ENCODE peak calls at places on chromosomes 5 and 9, in eight cellular contexts. One of them, this sample, is unnamed.

GRCh38 chr9:1051286-1052118 is 1.3 kb downstream of the DMRT2 start:
- DNase-seq in heart left ventricle: peak; percentile 41
- DNase-seq in NCI-H1092: peak; percentile 9
- DNase-seq in mammary epithelial cell: peak; percentile 35
- DNase-seq in stimulated activated CD8-positive, alpha-beta memory T cell treated with anti-CD3 and anti-CD28 coated beads, Interleukin-2, amount 100 ng/mL, for 48 hours: no peak
- DNase-seq in adipocyte: no peak
- DNase-seq in astrocyte of the hippocampus: peak; percentile 38
- DNase-seq in naive thymus-derived CD8-positive, alpha-beta T cell: no peak
- DNase-seq in this sample: peak; percentile 62

GRCh38 chr5:112303685-112304084 is 115.4 kb downstream of the EPB41L4A start:
- DNase-seq in NCI-H1092: no peak
- DNase-seq in mammary epithelial cell: no peak
- DNase-seq in heart left ventricle: no peak
- DNase-seq in naive thymus-derived CD8-positive, alpha-beta T cell: no peak
- DNase-seq in stimulated activated CD8-positive, alpha-beta memory T cell treated with anti-CD3 and anti-CD28 coated beads, Interleukin-2, amount 100 ng/mL, for 48 hours: no peak
- DNase-seq in astrocyte of the hippocampus: no peak
- DNase-seq in adipocyte: no peak
- DNase-seq in this sample: no peak

GRCh38 chr5:157665467-157666085 is 5.8 kb upstream of the C5orf52 start:
- DNase-seq in stimulated activated CD8-positive, alpha-beta memory T cell treated with anti-CD3 and anti-CD28 coated beads, Interleukin-2, amount 100 ng/mL, for 48 hours: no peak
- DNase-seq in naive thymus-derived CD8-positive, alpha-beta T cell: no peak
- DNase-seq in NCI-H1092: no peak
- DNase-seq in mammary epithelial cell: peak; percentile 85
- DNase-seq in heart left ventricle: no peak
- DNase-seq in astrocyte of the hippocampus: peak; percentile 45
- DNase-seq in adipocyte: peak; percentile 78
- DNase-seq in this sample: peak; percentile 12

GRCh38 chr5:115703514-115703913 is 77.7 kb upstream of the TMED7 start:
- DNase-seq in heart left ventricle: no peak
- DNase-seq in mammary epithelial cell: no peak
- DNase-seq in naive thymus-derived CD8-positive, alpha-beta T cell: no peak
- DNase-seq in astrocyte of the hippocampus: no peak
- DNase-seq in NCI-H1092: no peak
- DNase-seq in adipocyte: no peak
- DNase-seq in stimulated activated CD8-positive, alpha-beta memory T cell treated with anti-CD3 and anti-CD28 coated beads, Interleukin-2, amount 100 ng/mL, for 48 hours: no peak
- DNase-seq in this sample: no peak

GRCh38 chr9:136669791-136670464 is 7.2 kb downstream of the EGFL7 start:
- DNase-seq in adipocyte: no peak
- DNase-seq in heart left ventricle: no peak
- DNase-seq in astrocyte of the hippocampus: no peak
- DNase-seq in NCI-H1092: no peak
- DNase-seq in stimulated activated CD8-positive, alpha-beta memory T cell treated with anti-CD3 and anti-CD28 coated beads, Interleukin-2, amount 100 ng/mL, for 48 hours: no peak
- DNase-seq in mammary epithelial cell: no peak
- DNase-seq in naive thymus-derived CD8-positive, alpha-beta T cell: no peak
- DNase-seq in this sample: no peak

GRCh38 chr9:107907261-107907660 is 417.7 kb upstream of the KLF4 start:
- DNase-seq in mammary epithelial cell: no peak
- DNase-seq in NCI-H1092: no peak
- DNase-seq in naive thymus-derived CD8-positive, alpha-beta T cell: no peak
- DNase-seq in adipocyte: no peak
- DNase-seq in stimulated activated CD8-positive, alpha-beta memory T cell treated with anti-CD3 and anti-CD28 coated beads, Interleukin-2, amount 100 ng/mL, for 48 hours: no peak
- DNase-seq in heart left ventricle: no peak
- DNase-seq in astrocyte of the hippocampus: no peak
- DNase-seq in this sample: no peak

GRCh38 chr5:179206366-179206765 is 138.9 kb downstream of the ADAMTS2 start:
- DNase-seq in NCI-H1092: no peak
- DNase-seq in stimulated activated CD8-positive, alpha-beta memory T cell treated with anti-CD3 and anti-CD28 coated beads, Interleukin-2, amount 100 ng/mL, for 48 hours: no peak
- DNase-seq in mammary epithelial cell: no peak
- DNase-seq in astrocyte of the hippocampus: no peak
- DNase-seq in naive thymus-derived CD8-positive, alpha-beta T cell: no peak
- DNase-seq in heart left ventricle: no peak
- DNase-seq in adipocyte: no peak
- DNase-seq in this sample: no peak

GRCh38 chr5:73596705-73597328 is 29.2 kb upstream of the ARHGEF28 start:
- DNase-seq in adipocyte: peak; percentile 22
- DNase-seq in NCI-H1092: no peak
- DNase-seq in heart left ventricle: no peak
- DNase-seq in naive thymus-derived CD8-positive, alpha-beta T cell: no peak
- DNase-seq in mammary epithelial cell: no peak
- DNase-seq in astrocyte of the hippocampus: peak; percentile 32
- DNase-seq in stimulated activated CD8-positive, alpha-beta memory T cell treated with anti-CD3 and anti-CD28 coated beads, Interleukin-2, amount 100 ng/mL, for 48 hours: no peak
- DNase-seq in this sample: peak; percentile 6

GRCh38 chr5:1012316-1012841 is 3.8 kb downstream of the NKD2 start:
- DNase-seq in astrocyte of the hippocampus: no peak
- DNase-seq in mammary epithelial cell: no peak
- DNase-seq in NCI-H1092: no peak
- DNase-seq in stimulated activated CD8-positive, alpha-beta memory T cell treated with anti-CD3 and anti-CD28 coated beads, Interleukin-2, amount 100 ng/mL, for 48 hours: no peak
- DNase-seq in adipocyte: no peak
- DNase-seq in naive thymus-derived CD8-positive, alpha-beta T cell: no peak
- DNase-seq in heart left ventricle: peak; percentile 16
- DNase-seq in this sample: no peak

GRCh38 chr5:36300927-36301540 is 668 bp downstream of the RANBP3L start:
- DNase-seq in naive thymus-derived CD8-positive, alpha-beta T cell: no peak
- DNase-seq in heart left ventricle: no peak
- DNase-seq in adipocyte: no peak
- DNase-seq in astrocyte of the hippocampus: no peak
- DNase-seq in stimulated activated CD8-positive, alpha-beta memory T cell treated with anti-CD3 and anti-CD28 coated beads, Interleukin-2, amount 100 ng/mL, for 48 hours: no peak
- DNase-seq in mammary epithelial cell: no peak
- DNase-seq in NCI-H1092: no peak
- DNase-seq in this sample: no peak

GRCh38 chr5:54743997-54744788 is 226.6 kb downstream of the SNX18 start:
- DNase-seq in heart left ventricle: no peak
- DNase-seq in astrocyte of the hippocampus: peak; percentile 95
- DNase-seq in mammary epithelial cell: peak; percentile 95
- DNase-seq in naive thymus-derived CD8-positive, alpha-beta T cell: no peak
- DNase-seq in stimulated activated CD8-positive, alpha-beta memory T cell treated with anti-CD3 and anti-CD28 coated beads, Interleukin-2, amount 100 ng/mL, for 48 hours: no peak
- DNase-seq in NCI-H1092: no peak
- DNase-seq in adipocyte: peak; percentile 96
- DNase-seq in this sample: peak; percentile 44

GRCh38 chr5:140821375-140822280 is at the start of gene PCDHA5:
- DNase-seq in NCI-H1092: no peak
- DNase-seq in adipocyte: peak; percentile 43
- DNase-seq in mammary epithelial cell: no peak
- DNase-seq in stimulated activated CD8-positive, alpha-beta memory T cell treated with anti-CD3 and anti-CD28 coated beads, Interleukin-2, amount 100 ng/mL, for 48 hours: peak; percentile 24
- DNase-seq in naive thymus-derived CD8-positive, alpha-beta T cell: no peak
- DNase-seq in astrocyte of the hippocampus: peak; percentile 7
- DNase-seq in heart left ventricle: no peak
- DNase-seq in this sample: peak; percentile 61

GRCh38 chr5:83919071-83920041 is 198.7 kb upstream of the HAPLN1 start:
- DNase-seq in adipocyte: peak; percentile 46
- DNase-seq in mammary epithelial cell: no peak
- DNase-seq in heart left ventricle: no peak
- DNase-seq in NCI-H1092: no peak
- DNase-seq in astrocyte of the hippocampus: peak; percentile 46
- DNase-seq in stimulated activated CD8-positive, alpha-beta memory T cell treated with anti-CD3 and anti-CD28 coated beads, Interleukin-2, amount 100 ng/mL, for 48 hours: no peak
- DNase-seq in naive thymus-derived CD8-positive, alpha-beta T cell: no peak
- DNase-seq in this sample: no peak

GRCh38 chr5:107868994-107869393 is 198.3 kb upstream of the EFNA5 start:
- DNase-seq in adipocyte: no peak
- DNase-seq in naive thymus-derived CD8-positive, alpha-beta T cell: no peak
- DNase-seq in stimulated activated CD8-positive, alpha-beta memory T cell treated with anti-CD3 and anti-CD28 coated beads, Interleukin-2, amount 100 ng/mL, for 48 hours: no peak
- DNase-seq in mammary epithelial cell: no peak
- DNase-seq in heart left ventricle: no peak
- DNase-seq in NCI-H1092: no peak
- DNase-seq in astrocyte of the hippocampus: peak; percentile 16
- DNase-seq in this sample: no peak

GRCh38 chr9:129208191-129209091 is 30.4 kb upstream of the IER5L start:
- DNase-seq in astrocyte of the hippocampus: no peak
- DNase-seq in NCI-H1092: no peak
- DNase-seq in stimulated activated CD8-positive, alpha-beta memory T cell treated with anti-CD3 and anti-CD28 coated beads, Interleukin-2, amount 100 ng/mL, for 48 hours: peak; percentile 52
- DNase-seq in mammary epithelial cell: peak; percentile 40
- DNase-seq in heart left ventricle: no peak
- DNase-seq in naive thymus-derived CD8-positive, alpha-beta T cell: peak; percentile 43
- DNase-seq in adipocyte: no peak
- DNase-seq in this sample: no peak

GRCh38 chr9:135281151-135281550 is 193.7 kb downstream of the OLFM1 start:
- DNase-seq in NCI-H1092: no peak
- DNase-seq in heart left ventricle: no peak
- DNase-seq in naive thymus-derived CD8-positive, alpha-beta T cell: no peak
- DNase-seq in astrocyte of the hippocampus: no peak
- DNase-seq in stimulated activated CD8-positive, alpha-beta memory T cell treated with anti-CD3 and anti-CD28 coated beads, Interleukin-2, amount 100 ng/mL, for 48 hours: no peak
- DNase-seq in adipocyte: no peak
- DNase-seq in mammary epithelial cell: no peak
- DNase-seq in this sample: no peak

GRCh38 chr9:136385015-136385414 is 11.5 kb upstream of the CARD9 start:
- DNase-seq in astrocyte of the hippocampus: no peak
- DNase-seq in NCI-H1092: no peak
- DNase-seq in heart left ventricle: no peak
- DNase-seq in adipocyte: no peak
- DNase-seq in mammary epithelial cell: no peak
- DNase-seq in stimulated activated CD8-positive, alpha-beta memory T cell treated with anti-CD3 and anti-CD28 coated beads, Interleukin-2, amount 100 ng/mL, for 48 hours: no peak
- DNase-seq in naive thymus-derived CD8-positive, alpha-beta T cell: no peak
- DNase-seq in this sample: no peak

GRCh38 chr9:89929721-89930480 is 325.1 kb downstream of the GADD45G start:
- DNase-seq in adipocyte: no peak
- DNase-seq in naive thymus-derived CD8-positive, alpha-beta T cell: no peak
- DNase-seq in astrocyte of the hippocampus: no peak
- DNase-seq in NCI-H1092: peak; percentile 19
- DNase-seq in mammary epithelial cell: peak; percentile 64
- DNase-seq in heart left ventricle: peak; percentile 55
- DNase-seq in stimulated activated CD8-positive, alpha-beta memory T cell treated with anti-CD3 and anti-CD28 coated beads, Interleukin-2, amount 100 ng/mL, for 48 hours: no peak
- DNase-seq in this sample: no peak

GRCh38 chr5:154475613-154476342 is 2.2 kb downstream of the HAND1 start:
- DNase-seq in mammary epithelial cell: no peak
- DNase-seq in astrocyte of the hippocampus: no peak
- DNase-seq in naive thymus-derived CD8-positive, alpha-beta T cell: no peak
- DNase-seq in adipocyte: no peak
- DNase-seq in stimulated activated CD8-positive, alpha-beta memory T cell treated with anti-CD3 and anti-CD28 coated beads, Interleukin-2, amount 100 ng/mL, for 48 hours: no peak
- DNase-seq in NCI-H1092: no peak
- DNase-seq in heart left ventricle: no peak
- DNase-seq in this sample: no peak

GRCh38 chr5:172002310-172002709 is 4.1 kb downstream of the FBXW11 start:
- DNase-seq in heart left ventricle: no peak
- DNase-seq in astrocyte of the hippocampus: peak; percentile 16
- DNase-seq in stimulated activated CD8-positive, alpha-beta memory T cell treated with anti-CD3 and anti-CD28 coated beads, Interleukin-2, amount 100 ng/mL, for 48 hours: no peak
- DNase-seq in adipocyte: peak; percentile 62
- DNase-seq in NCI-H1092: no peak
- DNase-seq in mammary epithelial cell: no peak
- DNase-seq in naive thymus-derived CD8-positive, alpha-beta T cell: no peak
- DNase-seq in this sample: peak; percentile 40

GRCh38 chr9:130240410-130241197 is 25.0 kb upstream of the HMCN2 start:
- DNase-seq in heart left ventricle: peak; percentile 49
- DNase-seq in naive thymus-derived CD8-positive, alpha-beta T cell: no peak
- DNase-seq in mammary epithelial cell: peak; percentile 46
- DNase-seq in stimulated activated CD8-positive, alpha-beta memory T cell treated with anti-CD3 and anti-CD28 coated beads, Interleukin-2, amount 100 ng/mL, for 48 hours: no peak
- DNase-seq in astrocyte of the hippocampus: peak; percentile 82
- DNase-seq in adipocyte: peak; percentile 80
- DNase-seq in NCI-H1092: peak; percentile 36
- DNase-seq in this sample: peak; percentile 79

GRCh38 chr9:120985759-120986353 is 59.3 kb upstream of the TRAF1 start:
- DNase-seq in NCI-H1092: no peak
- DNase-seq in stimulated activated CD8-positive, alpha-beta memory T cell treated with anti-CD3 and anti-CD28 coated beads, Interleukin-2, amount 100 ng/mL, for 48 hours: no peak
- DNase-seq in adipocyte: peak; percentile 81
- DNase-seq in mammary epithelial cell: peak; percentile 34
- DNase-seq in astrocyte of the hippocampus: peak; percentile 74
- DNase-seq in naive thymus-derived CD8-positive, alpha-beta T cell: no peak
- DNase-seq in heart left ventricle: no peak
- DNase-seq in this sample: peak; percentile 42

GRCh38 chr9:128249914-128250838 is 25.6 kb downstream of the GOLGA2 start:
- DNase-seq in astrocyte of the hippocampus: peak; percentile 88
- DNase-seq in naive thymus-derived CD8-positive, alpha-beta T cell: peak; percentile 96
- DNase-seq in mammary epithelial cell: peak; percentile 86
- DNase-seq in stimulated activated CD8-positive, alpha-beta memory T cell treated with anti-CD3 and anti-CD28 coated beads, Interleukin-2, amount 100 ng/mL, for 48 hours: peak; percentile 98
- DNase-seq in heart left ventricle: peak; percentile 83
- DNase-seq in NCI-H1092: no peak
- DNase-seq in adipocyte: peak; percentile 88
- DNase-seq in this sample: peak; percentile 52

GRCh38 chr5:168578506-168579205 is 512 bp downstream of the PANK3 start:
- DNase-seq in stimulated activated CD8-positive, alpha-beta memory T cell treated with anti-CD3 and anti-CD28 coated beads, Interleukin-2, amount 100 ng/mL, for 48 hours: no peak
- DNase-seq in NCI-H1092: no peak
- DNase-seq in mammary epithelial cell: no peak
- DNase-seq in adipocyte: no peak
- DNase-seq in naive thymus-derived CD8-positive, alpha-beta T cell: peak; percentile 17
- DNase-seq in astrocyte of the hippocampus: no peak
- DNase-seq in heart left ventricle: no peak
- DNase-seq in this sample: peak; percentile 15

GRCh38 chr9:85942913-85943729 is 2.2 kb downstream of the NAA35 start:
- DNase-seq in mammary epithelial cell: no peak
- DNase-seq in astrocyte of the hippocampus: no peak
- DNase-seq in naive thymus-derived CD8-positive, alpha-beta T cell: no peak
- DNase-seq in adipocyte: no peak
- DNase-seq in stimulated activated CD8-positive, alpha-beta memory T cell treated with anti-CD3 and anti-CD28 coated beads, Interleukin-2, amount 100 ng/mL, for 48 hours: no peak
- DNase-seq in NCI-H1092: no peak
- DNase-seq in heart left ventricle: no peak
- DNase-seq in this sample: no peak

GRCh38 chr5:141636413-141637265 is at the start of the genes HDAC3 and RELL2:
- DNase-seq in astrocyte of the hippocampus: peak; percentile 97
- DNase-seq in heart left ventricle: peak; percentile 94
- DNase-seq in NCI-H1092: peak; percentile 64
- DNase-seq in mammary epithelial cell: peak; percentile 89
- DNase-seq in stimulated activated CD8-positive, alpha-beta memory T cell treated with anti-CD3 and anti-CD28 coated beads, Interleukin-2, amount 100 ng/mL, for 48 hours: peak; percentile 90
- DNase-seq in adipocyte: peak; percentile 98
- DNase-seq in naive thymus-derived CD8-positive, alpha-beta T cell: peak; percentile 95
- DNase-seq in this sample: peak; percentile 86

GRCh38 chr9:113963914-113964739 is 88.0 kb downstream of the ZNF618 start:
- DNase-seq in heart left ventricle: no peak
- DNase-seq in mammary epithelial cell: no peak
- DNase-seq in astrocyte of the hippocampus: no peak
- DNase-seq in stimulated activated CD8-positive, alpha-beta memory T cell treated with anti-CD3 and anti-CD28 coated beads, Interleukin-2, amount 100 ng/mL, for 48 hours: no peak
- DNase-seq in adipocyte: no peak
- DNase-seq in NCI-H1092: no peak
- DNase-seq in naive thymus-derived CD8-positive, alpha-beta T cell: no peak
- DNase-seq in this sample: no peak

GRCh38 chr9:107750741-107751521 is 261.4 kb upstream of the KLF4 start:
- DNase-seq in adipocyte: peak; percentile 98
- DNase-seq in mammary epithelial cell: peak; percentile 95
- DNase-seq in astrocyte of the hippocampus: peak; percentile 97
- DNase-seq in stimulated activated CD8-positive, alpha-beta memory T cell treated with anti-CD3 and anti-CD28 coated beads, Interleukin-2, amount 100 ng/mL, for 48 hours: no peak
- DNase-seq in NCI-H1092: no peak
- DNase-seq in heart left ventricle: peak; percentile 88
- DNase-seq in naive thymus-derived CD8-positive, alpha-beta T cell: no peak
- DNase-seq in this sample: peak; percentile 82

GRCh38 chr9:131697097-131697496 is 42.8 kb downstream of the RAPGEF1 start:
- DNase-seq in heart left ventricle: no peak
- DNase-seq in stimulated activated CD8-positive, alpha-beta memory T cell treated with anti-CD3 and anti-CD28 coated beads, Interleukin-2, amount 100 ng/mL, for 48 hours: no peak
- DNase-seq in astrocyte of the hippocampus: peak; percentile 54
- DNase-seq in adipocyte: peak; percentile 14
- DNase-seq in naive thymus-derived CD8-positive, alpha-beta T cell: no peak
- DNase-seq in mammary epithelial cell: no peak
- DNase-seq in NCI-H1092: no peak
- DNase-seq in this sample: peak; percentile 92

GRCh38 chr9:1910269-1910811 is 104.8 kb upstream of the SMARCA2 start:
- DNase-seq in heart left ventricle: no peak
- DNase-seq in naive thymus-derived CD8-positive, alpha-beta T cell: no peak
- DNase-seq in stimulated activated CD8-positive, alpha-beta memory T cell treated with anti-CD3 and anti-CD28 coated beads, Interleukin-2, amount 100 ng/mL, for 48 hours: no peak
- DNase-seq in NCI-H1092: no peak
- DNase-seq in adipocyte: no peak
- DNase-seq in astrocyte of the hippocampus: no peak
- DNase-seq in mammary epithelial cell: no peak
- DNase-seq in this sample: no peak

GRCh38 chr5:146813748-146814147 is 64.8 kb downstream of the PPP2R2B start:
- DNase-seq in heart left ventricle: no peak
- DNase-seq in NCI-H1092: no peak
- DNase-seq in astrocyte of the hippocampus: no peak
- DNase-seq in adipocyte: no peak
- DNase-seq in mammary epithelial cell: no peak
- DNase-seq in naive thymus-derived CD8-positive, alpha-beta T cell: no peak
- DNase-seq in stimulated activated CD8-positive, alpha-beta memory T cell treated with anti-CD3 and anti-CD28 coated beads, Interleukin-2, amount 100 ng/mL, for 48 hours: no peak
- DNase-seq in this sample: no peak

GRCh38 chr9:74463825-74464224 is 33.3 kb upstream of the RORB start:
- DNase-seq in heart left ventricle: no peak
- DNase-seq in NCI-H1092: no peak
- DNase-seq in stimulated activated CD8-positive, alpha-beta memory T cell treated with anti-CD3 and anti-CD28 coated beads, Interleukin-2, amount 100 ng/mL, for 48 hours: no peak
- DNase-seq in naive thymus-derived CD8-positive, alpha-beta T cell: no peak
- DNase-seq in adipocyte: no peak
- DNase-seq in astrocyte of the hippocampus: no peak
- DNase-seq in mammary epithelial cell: peak; percentile 89
- DNase-seq in this sample: no peak

GRCh38 chr5:116564322-116564721 is 10.3 kb downstream of the SEMA6A start:
- DNase-seq in heart left ventricle: no peak
- DNase-seq in stimulated activated CD8-positive, alpha-beta memory T cell treated with anti-CD3 and anti-CD28 coated beads, Interleukin-2, amount 100 ng/mL, for 48 hours: no peak
- DNase-seq in astrocyte of the hippocampus: no peak
- DNase-seq in adipocyte: no peak
- DNase-seq in NCI-H1092: no peak
- DNase-seq in mammary epithelial cell: no peak
- DNase-seq in naive thymus-derived CD8-positive, alpha-beta T cell: no peak
- DNase-seq in this sample: no peak

GRCh38 chr9:93267091-93267541 is 83.2 kb downstream of the WNK2 start:
- DNase-seq in astrocyte of the hippocampus: no peak
- DNase-seq in heart left ventricle: no peak
- DNase-seq in naive thymus-derived CD8-positive, alpha-beta T cell: no peak
- DNase-seq in mammary epithelial cell: no peak
- DNase-seq in stimulated activated CD8-positive, alpha-beta memory T cell treated with anti-CD3 and anti-CD28 coated beads, Interleukin-2, amount 100 ng/mL, for 48 hours: no peak
- DNase-seq in adipocyte: no peak
- DNase-seq in NCI-H1092: no peak
- DNase-seq in this sample: no peak